ENCODE peak calls at places on chromosomes 1 and 21, in four cellular contexts. Z is left ventricle myocardium inferior, E is substantia nigra, G is AG08395. A is an unnamed sample.

GRCh38 chr1:205058853-205059252 is 15.8 kb downstream of the CNTN2 start:
- DNase-seq in G (no peak), Z (no peak), E (no peak), A (no peak)

GRCh38 chr1:4971666-4972065 is 317.3 kb downstream of the AJAP1 start:
- DNase-seq in E (no peak), G (no peak), Z (no peak), A (no peak)

GRCh38 chr1:224852901-224853568 is 76.4 kb upstream of the DNAH14 start:
- DNase-seq in G (peak), Z (no peak), E (no peak), A (no peak)

GRCh38 chr21:27590271-27590670 is 623.4 kb upstream of the ADAMTS5 start:
- DNase-seq in Z (peak), G (peak), E (no peak), A (no peak)

GRCh38 chr21:41124626-41125240 is 43.2 kb upstream of the BACE2 start:
- DNase-seq in E (no peak), Z (no peak), G (no peak), A (no peak)

GRCh38 chr21:37149411-37149810 is 76.4 kb downstream of the TTC3 start:
- DNase-seq in G (peak), E (no peak), Z (no peak), A (no peak)

GRCh38 chr1:62175568-62176179 is 19.0 kb upstream of the L1TD1 start:
- DNase-seq in G (peak), Z (no peak), E (no peak), A (peak)

GRCh38 chr1:23168079-23168461 is 586 bp downstream of the LUZP1 start:
- DNase-seq in Z (peak), G (no peak), E (no peak), A (peak)

A was measured in hypothalamus.